ENCODE peak calls at places on chromosomes 1 and 21, in five cellular contexts. B, S, P, F and E are unnamed samples.
A peak's percentile ranks its signal among the peaks of the same experiment; 100 is the strongest.

GRCh38 chr1:163013826-163014600 is 55.1 kb upstream of the RGS4 start:
- DNase-seq in B (no peak), P (no peak), F (no peak), S (no peak), E (no peak)

GRCh38 chr21:16086936-16087335 is 357.2 kb downstream of the USP25 start:
- DNase-seq in S (no peak), F (no peak), P (no peak), B (no peak), E (no peak)

GRCh38 chr1:24964811-24965570 is 34.9 kb upstream of the RUNX3 start:
- DNase-seq in B (no peak), F (peak; percentile 11), P (peak; percentile 50), S (peak; percentile 96), E (no peak)

GRCh38 chr1:67118191-67118590 is 16.6 kb downstream of the C1orf141 start:
- DNase-seq in B (no peak), S (no peak), F (no peak), P (peak; percentile 23), E (no peak)

GRCh38 chr1:119968068-119968492 is 71.8 kb upstream of the ADAM30 start:
- DNase-seq in P (peak; percentile 52), S (peak; percentile 31), F (peak; percentile 61), B (peak; percentile 54), E (peak; percentile 16)

GRCh38 chr21:38794978-38795377 is 10.8 kb upstream of the ETS2 start:
- DNase-seq in B (no peak), S (no peak), F (no peak), P (no peak), E (no peak)

GRCh38 chr1:188709146-188709545 is 1768.5 kb downstream of the BRINP3 start:
- DNase-seq in P (no peak), B (no peak), S (no peak), F (no peak), E (no peak)

GRCh38 chr1:78274814-78275213 is 216.0 kb upstream of the PTGFR start:
- DNase-seq in B (no peak), P (peak; percentile 91), F (no peak), S (no peak), E (no peak)

GRCh38 chr1:228778946-228779345 is 43.7 kb downstream of the RHOU start:
- DNase-seq in B (no peak), S (no peak), P (no peak), F (no peak), E (no peak)

GRCh38 chr1:47188901-47189785 is 693 bp downstream of the PDZK1IP1 start:
- DNase-seq in S (no peak), F (no peak), B (no peak), P (no peak), E (no peak)

GRCh38 chr1:214824758-214825157 is 221.8 kb downstream of the CENPF start:
- DNase-seq in F (no peak), B (no peak), S (no peak), P (no peak), E (no peak)

GRCh38 chr1:165696625-165697100 is 1.7 kb downstream of the ALDH9A1 start:
- DNase-seq in F (no peak), P (peak; percentile 89), S (no peak), B (no peak), E (no peak)

GRCh38 chr1:22332166-22332717 is 119.4 kb upstream of the ZBTB40 start:
- DNase-seq in S (no peak), P (no peak), B (no peak), F (no peak), E (no peak)

GRCh38 chr1:116763787-116764465 is 9.7 kb downstream of the CD2 start:
- DNase-seq in B (peak; percentile 8), F (peak; percentile 82), S (no peak), P (no peak), E (peak; percentile 42)

GRCh38 chr1:118923319-118923718 is 64.8 kb downstream of the TBX15 start:
- DNase-seq in B (no peak), F (no peak), S (no peak), P (no peak), E (no peak)

GRCh38 chr1:12539705-12540579 is 78.1 kb downstream of the DHRS3 start:
- DNase-seq in F (peak; percentile 35), B (peak; percentile 90), P (peak; percentile 93), S (no peak), E (no peak)

GRCh38 chr1:115660151-115660550 is 18.4 kb downstream of the VANGL1 start:
- DNase-seq in S (no peak), B (no peak), P (no peak), F (no peak), E (no peak)

GRCh38 chr1:181149326-181150000 is 61.0 kb downstream of the IER5 start:
- DNase-seq in P (no peak), S (no peak), B (no peak), F (no peak), E (no peak)

GRCh38 chr21:27277122-27277521 is 310.2 kb upstream of the ADAMTS5 start:
- DNase-seq in F (no peak), B (no peak), S (no peak), P (peak; percentile 76), E (no peak)

GRCh38 chr1:182600036-182600713 is 4.0 kb downstream of the RGS16 start:
- DNase-seq in S (no peak), P (no peak), B (no peak), F (no peak), E (no peak)

GRCh38 chr1:1240822-1241587 is 5.5 kb downstream of the C1QTNF12 start:
- DNase-seq in S (no peak), P (no peak), F (peak; percentile 44), B (no peak), E (no peak)

GRCh38 chr1:160189649-160190625 is at the start of gene CASQ1:
- DNase-seq in F (no peak), S (no peak), B (no peak), P (peak; percentile 31), E (no peak)

GRCh38 chr1:7592120-7592798 is 178.8 kb upstream of the VAMP3 start:
- DNase-seq in F (no peak), P (no peak), S (no peak), B (no peak), E (no peak)

GRCh38 chr1:117928881-117929339 is 511 bp downstream of the GDAP2 start:
- DNase-seq in P (peak; percentile 63), S (no peak), B (peak; percentile 53), F (peak; percentile 76), E (peak; percentile 64)

GRCh38 chr1:199948587-199949280 is 78.8 kb upstream of the NR5A2 start:
- DNase-seq in S (no peak), F (peak; percentile 15), P (peak; percentile 31), B (peak; percentile 32), E (no peak)

GRCh38 chr1:223652436-223652901 is 13.0 kb downstream of the CAPN8 start:
- DNase-seq in S (no peak), P (no peak), F (no peak), B (no peak), E (peak; percentile 15)

GRCh38 chr1:223695941-223696340 is 16.4 kb upstream of the CAPN2 start:
- DNase-seq in B (no peak), S (no peak), P (no peak), F (no peak), E (no peak)

GRCh38 chr1:234322979-234323378 is 50.3 kb upstream of the COA6 start:
- DNase-seq in B (peak; percentile 62), F (peak; percentile 74), P (peak; percentile 17), S (no peak), E (no peak)

GRCh38 chr1:23019851-23020625 is 770 bp downstream of the KDM1A start:
- DNase-seq in F (peak; percentile 59), B (peak; percentile 41), P (peak; percentile 40), S (no peak), E (peak; percentile 73)

GRCh38 chr1:80218112-80218511 is 1211.6 kb upstream of the ADGRL4 start:
- DNase-seq in B (peak; percentile 45), P (peak; percentile 59), F (peak; percentile 4), S (no peak), E (peak; percentile 27)

GRCh38 chr1:93338426-93338825 is 7.3 kb upstream of the DR1 start:
- DNase-seq in S (no peak), F (no peak), B (peak; percentile 68), P (peak; percentile 95), E (no peak)

GRCh38 chr1:151542710-151543129 is 2.6 kb downstream of the TUFT1 start:
- DNase-seq in F (no peak), B (peak; percentile 44), P (peak; percentile 86), S (no peak), E (no peak)

GRCh38 chr1:99645699-99646531 is at the start of gene PALMD:
- DNase-seq in S (no peak), P (peak; percentile 15), B (peak; percentile 40), F (peak; percentile 49), E (peak; percentile 44)

GRCh38 chr1:206745301-206745700 is 25.3 kb upstream of the IL19 start:
- DNase-seq in S (no peak), F (no peak), B (no peak), P (no peak), E (no peak)

GRCh38 chr1:88801575-88802208 is 89.7 kb downstream of the GTF2B start:
- DNase-seq in P (peak; percentile 42), S (peak; percentile 12), B (peak; percentile 13), F (no peak), E (no peak)

GRCh38 chr1:234710381-234710780 is 100.4 kb upstream of the IRF2BP2 start:
- DNase-seq in B (no peak), F (no peak), P (no peak), S (no peak), E (no peak)

GRCh38 chr1:203170625-203171330 is 4.8 kb downstream of the MYBPH start:
- DNase-seq in S (no peak), F (no peak), B (no peak), P (peak; percentile 22), E (no peak)

GRCh38 chr1:54976747-54977146 is 3.7 kb upstream of the TMEM61 start:
- DNase-seq in S (no peak), P (no peak), B (no peak), F (no peak), E (no peak)
- TF ChIP-seq RCOR1 in S (no peak), P (no peak), B (no peak), F (no peak), E (no peak)

GRCh38 chr1:226916497-226916896 is 23.6 kb upstream of the COQ8A start:
- DNase-seq in P (no peak), S (no peak), F (no peak), B (no peak), E (no peak)

GRCh38 chr1:226908913-226909312 is 31.2 kb upstream of the COQ8A start:
- DNase-seq in B (no peak), S (no peak), P (no peak), F (peak; percentile 30), E (no peak)

GRCh38 chr1:226915672-226915995 is 24.5 kb upstream of the COQ8A start:
- DNase-seq in B (no peak), P (no peak), S (no peak), F (no peak), E (no peak)

GRCh38 chr1:226908419-226908818 is 31.7 kb upstream of the COQ8A start:
- DNase-seq in F (no peak), B (no peak), P (no peak), S (no peak), E (no peak)

GRCh38 chr1:226912587-226913176 is 27.4 kb upstream of the COQ8A start:
- DNase-seq in S (peak; percentile 19), F (peak; percentile 81), B (peak; percentile 44), P (peak; percentile 6), E (no peak)
- TF ChIP-seq RCOR1 in S (no peak), F (no peak), B (no peak), P (no peak), E (no peak)

GRCh38 chr1:232921416-232921815 is 29.0 kb upstream of the NTPCR start:
- DNase-seq in B (no peak), S (no peak), P (no peak), F (no peak), E (no peak)
- TF ChIP-seq RCOR1 in B (no peak), S (no peak), P (no peak), F (no peak), E (no peak)

GRCh38 chr1:153430561-153430960 is 14.2 kb downstream of the S100A7A start:
- DNase-seq in B (no peak), S (no peak), F (no peak), P (no peak), E (no peak)
- TF ChIP-seq RCOR1 in B (no peak), S (no peak), F (no peak), P (no peak), E (no peak)